ENCODE peak calls at places on chromosomes 16 and 17, in six cellular contexts. D is A549, Z is endothelial cell of umbilical vein, I is HepG2, E is GM12878, C is K562. R is an unnamed sample.

GRCh38 chr16:28280881-28281836 is 11.2 kb upstream of the SBK1 start:
- DNase-seq in D (peak; percentile 34), Z (no peak), I (no peak), E (no peak), C (peak; percentile 34), R (peak; percentile 33)

GRCh38 chr16:3484328-3485096 is 10.8 kb downstream of the C16orf90 start:
- DNase-seq in D (no peak), Z (no peak), I (no peak), E (no peak), C (no peak), R (no peak)

GRCh38 chr17:60345233-60345632 is 46.7 kb downstream of the USP32 start:
- DNase-seq in D (no peak), Z (no peak), I (no peak), E (no peak), C (no peak), R (no peak)

GRCh38 chr17:12859520-12859919 is 70.2 kb downstream of the ARHGAP44 start:
- DNase-seq in D (no peak), Z (no peak), I (no peak), E (peak; percentile 73), C (no peak), R (no peak)

GRCh38 chr17:19321481-19322128 is 40.9 kb downstream of the B9D1 start:
- DNase-seq in D (no peak), Z (no peak), I (no peak), E (no peak), C (no peak), R (peak; percentile 42)

GRCh38 chr16:4913774-4914525 is 23.0 kb downstream of the PPL start:
- DNase-seq in D (no peak), Z (no peak), I (no peak), E (no peak), C (no peak), R (no peak)

GRCh38 chr16:85258166-85258565 is 145.9 kb upstream of the CIBAR2 start:
- DNase-seq in D (no peak), Z (no peak), I (no peak), E (no peak), C (no peak), R (no peak)

GRCh38 chr16:5024632-5025031 is 9.1 kb downstream of the NAGPA start:
- DNase-seq in D (peak; percentile 75), Z (peak; percentile 31), I (no peak), E (no peak), C (no peak), R (peak; percentile 27)

GRCh38 chr17:40517286-40517662 is 15.9 kb upstream of the TNS4 start:
- DNase-seq in D (no peak), Z (no peak), I (no peak), E (no peak), C (peak; percentile 40), R (peak; percentile 46)

GRCh38 chr17:63024716-63025115 is 58.7 kb downstream of the TANC2 start:
- DNase-seq in D (no peak), Z (no peak), I (no peak), E (no peak), C (no peak), R (no peak)

GRCh38 chr16:68417711-68418301 is 30.5 kb downstream of the SMPD3 start:
- DNase-seq in D (no peak), Z (peak; percentile 9), I (no peak), E (peak; percentile 73), C (peak; percentile 13), R (no peak)

GRCh38 chr16:68450741-68451140 is 2.4 kb upstream of the SMPD3 start:
- DNase-seq in D (no peak), Z (no peak), I (no peak), E (no peak), C (no peak), R (no peak)

GRCh38 chr17:75457047-75457654 is 716 bp downstream of the TMEM94 start:
- DNase-seq in D (peak; percentile 36), Z (peak; percentile 55), I (no peak), E (no peak), C (peak; percentile 33), R (peak; percentile 40)

GRCh38 chr16:88264641-88265285 is 118.0 kb upstream of the ZNF469 start:
- DNase-seq in D (peak; percentile 94), Z (peak; percentile 91), I (peak; percentile 30), E (peak; percentile 51), C (peak; percentile 94), R (peak; percentile 62)

GRCh38 chr16:5361322-5361721 is 263.7 kb upstream of the EEF2KMT start:
- DNase-seq in D (no peak), Z (no peak), I (no peak), E (no peak), C (no peak), R (no peak)

GRCh38 chr17:75846701-75847594 is 2.7 kb upstream of the UNC13D start:
- DNase-seq in D (no peak), Z (no peak), I (peak; percentile 95), E (no peak), C (no peak), R (no peak)

GRCh38 chr17:45371414-45372324 is 54.8 kb upstream of the MAP3K14 start:
- DNase-seq in D (peak; percentile 98), Z (peak; percentile 93), I (peak; percentile 89), E (no peak), C (no peak), R (peak; percentile 87)

GRCh38 chr17:75069783-75070182 is 18.0 kb upstream of the SLC16A5 start:
- DNase-seq in D (peak; percentile 68), Z (peak; percentile 45), I (no peak), E (no peak), C (no peak), R (peak; percentile 30)

GRCh38 chr16:31064882-31065461 is 9.1 kb downstream of the ZNF668 start:
- DNase-seq in D (peak; percentile 74), Z (peak; percentile 8), I (no peak), E (no peak), C (no peak), R (no peak)
- H3K4me3 ChIP-seq in D (no peak overlapping the region), Z (no peak overlapping the region), I (no peak overlapping the region), E (no peak overlapping the region), C (no peak overlapping the region), R (no peak overlapping the region)

DNA sequence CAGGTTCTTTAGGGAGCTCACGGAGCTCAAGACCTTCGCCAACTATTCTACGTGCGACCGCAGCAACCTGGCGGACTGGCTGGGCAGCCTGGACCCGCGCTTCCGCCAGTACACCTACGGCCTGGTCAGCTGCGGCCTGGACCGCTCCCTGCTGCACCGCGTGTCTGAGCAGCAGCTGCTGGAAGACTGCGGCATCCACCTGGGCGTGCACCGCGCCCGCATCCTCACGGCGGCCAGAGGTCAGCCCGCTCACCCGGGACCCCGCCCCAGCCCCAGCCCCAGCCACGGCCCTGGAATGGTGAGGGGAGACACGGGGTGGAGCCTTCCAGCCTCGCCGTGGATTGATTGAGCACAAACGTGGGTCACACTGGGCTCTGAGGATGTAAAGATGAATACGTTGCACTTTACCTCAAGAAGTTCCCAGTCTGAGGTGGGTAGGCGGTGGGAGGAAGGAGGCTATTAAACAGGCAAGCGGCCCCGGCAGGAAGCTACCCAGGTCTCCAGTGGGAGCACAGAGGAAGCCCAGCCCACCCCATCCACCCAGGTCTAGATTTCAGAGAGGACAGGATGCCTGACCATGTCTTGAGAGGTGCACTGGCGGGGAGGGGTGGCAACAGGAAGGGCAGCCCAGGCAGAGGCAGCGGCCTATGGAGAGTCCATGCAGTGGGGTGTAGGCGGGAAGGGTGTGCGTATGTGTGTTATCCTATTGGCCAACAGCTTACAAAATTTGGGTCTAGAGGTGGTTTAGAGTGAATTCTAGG is 13.7 kb downstream of the SARM1 start:
- DNase-seq in D (no peak), Z (no peak), I (no peak), E (no peak), C (no peak), R (no peak)
- TF ChIP-seq MYC in D (no peak), Z (no peak), I (no peak), E (no peak), C (no peak), R (no peak)

GRCh38 chr17:8273884-8274444 is 14.5 kb upstream of the RANGRF start:
- DNase-seq in D (no peak), Z (no peak), I (peak; percentile 96), E (no peak), C (no peak), R (no peak)

GRCh38 chr17:8272421-8272820 is 16.0 kb upstream of the RANGRF start:
- DNase-seq in D (no peak), Z (no peak), I (no peak), E (no peak), C (no peak), R (no peak)

GRCh38 chr17:8277317-8277716 is 11.2 kb upstream of the RANGRF start:
- DNase-seq in D (no peak), Z (no peak), I (no peak), E (no peak), C (no peak), R (peak; percentile 29)

GRCh38 chr17:8275421-8276290 is 12.8 kb upstream of the RANGRF start:
- DNase-seq in D (no peak), Z (no peak), I (no peak), E (no peak), C (no peak), R (no peak)
- TF ChIP-seq MAX in D (no peak), Z (no peak), I (no peak), E (no peak), C (no peak), R (no peak)

DNA sequence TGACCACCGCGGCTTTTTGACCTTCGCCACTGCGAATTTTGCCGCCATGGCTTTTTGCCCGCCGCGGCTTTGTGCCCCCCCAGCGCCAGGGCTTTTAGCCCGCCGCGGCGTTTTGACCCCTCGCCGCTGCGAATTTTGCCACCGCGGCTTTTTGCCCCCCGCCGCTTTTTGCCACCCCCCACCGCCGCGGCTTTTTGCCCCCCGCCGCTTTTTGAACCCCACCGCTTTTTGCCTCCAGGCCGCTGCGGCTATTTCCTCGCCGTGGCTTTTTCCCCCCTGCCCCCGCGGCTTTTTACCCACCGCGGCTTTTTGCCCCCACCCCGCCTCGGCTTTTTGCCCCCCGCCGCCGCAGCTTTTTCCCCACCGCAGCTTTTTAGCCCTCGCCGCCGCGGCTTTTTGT is 134.8 kb upstream of the TP53TG3C start:
- DNase-seq in D (no peak), Z (no peak), I (no peak), E (no peak), C (no peak), R (no peak)
- H3K4me3 ChIP-seq in D (no peak overlapping the region), Z (no peak overlapping the region), I (no peak overlapping the region), E (no peak overlapping the region), C (no peak overlapping the region), R (no peak overlapping the region)

R was measured in NB4.